ENCODE peak calls at places on chromosomes 7 and 10, in four cellular contexts. M, F, Z and L are unnamed samples.

GRCh38 chr7:119377-120163 is 72.8 kb upstream of the FAM20C start:
- DNase-seq in Z (no peak), M (no peak), F (no peak), L (peak; percentile 85)

GRCh38 chr7:97024209-97025129 is at the start of gene DLX5:
- DNase-seq in F (no peak), Z (peak; percentile 69), M (no peak), L (no peak)

GRCh38 chr7:135747366-135747765 is 1.2 kb downstream of the FAM180A start:
- DNase-seq in Z (no peak), F (no peak), M (no peak), L (no peak)

GRCh38 chr7:2170576-2171521 is 61.9 kb downstream of the MAD1L1 start:
- DNase-seq in M (no peak), F (no peak), Z (no peak), L (no peak)

GRCh38 chr10:113746188-113746950 is 5.1 kb upstream of the PLEKHS1 start:
- DNase-seq in F (no peak), M (no peak), Z (no peak), L (no peak)

GRCh38 chr7:47991741-47992311 is 12.4 kb upstream of the HUS1 start:
- DNase-seq in Z (peak; percentile 29), F (peak; percentile 93), M (peak; percentile 60), L (peak; percentile 95)

GRCh38 chr7:87784424-87784823 is 91.7 kb downstream of the SLC25A40 start:
- DNase-seq in M (no peak), Z (no peak), F (no peak), L (no peak)

GRCh38 chr10:71684356-71685173 is 35.0 kb downstream of the C10orf105 start:
- DNase-seq in F (no peak), Z (no peak), M (no peak), L (no peak)

GRCh38 chr7:18320971-18321567 is 174.5 kb upstream of the HDAC9 start:
- DNase-seq in F (no peak), M (no peak), Z (no peak), L (no peak)

GRCh38 chr10:103545771-103546281 is 52.3 kb downstream of the NEURL1 start:
- DNase-seq in M (peak; percentile 22), Z (no peak), F (peak; percentile 65), L (no peak)

GRCh38 chr7:150370612-150371071 is 2.0 kb downstream of the REPIN1 start:
- DNase-seq in F (peak; percentile 31), Z (no peak), M (no peak), L (no peak)

GRCh38 chr7:6588566-6588965 is 1.3 kb upstream of the INTS15 start:
- DNase-seq in M (no peak), F (no peak), Z (no peak), L (no peak)

GRCh38 chr7:6589151-6589828 is 531 bp upstream of the INTS15 start:
- DNase-seq in Z (no peak), M (no peak), F (no peak), L (no peak)

GRCh38 chr7:6590645-6591110 is 857 bp downstream of the INTS15 start:
- DNase-seq in Z (no peak), F (no peak), M (no peak), L (peak; percentile 42)

GRCh38 chr7:6589829-6590644 is at the start of gene INTS15:
- DNase-seq in M (peak; percentile 68), F (peak; percentile 85), Z (peak; percentile 57), L (peak; percentile 97)
- TF ChIP-seq POLR2A in M (no peak), F (no peak), Z (no peak), L (no peak)

DNA sequence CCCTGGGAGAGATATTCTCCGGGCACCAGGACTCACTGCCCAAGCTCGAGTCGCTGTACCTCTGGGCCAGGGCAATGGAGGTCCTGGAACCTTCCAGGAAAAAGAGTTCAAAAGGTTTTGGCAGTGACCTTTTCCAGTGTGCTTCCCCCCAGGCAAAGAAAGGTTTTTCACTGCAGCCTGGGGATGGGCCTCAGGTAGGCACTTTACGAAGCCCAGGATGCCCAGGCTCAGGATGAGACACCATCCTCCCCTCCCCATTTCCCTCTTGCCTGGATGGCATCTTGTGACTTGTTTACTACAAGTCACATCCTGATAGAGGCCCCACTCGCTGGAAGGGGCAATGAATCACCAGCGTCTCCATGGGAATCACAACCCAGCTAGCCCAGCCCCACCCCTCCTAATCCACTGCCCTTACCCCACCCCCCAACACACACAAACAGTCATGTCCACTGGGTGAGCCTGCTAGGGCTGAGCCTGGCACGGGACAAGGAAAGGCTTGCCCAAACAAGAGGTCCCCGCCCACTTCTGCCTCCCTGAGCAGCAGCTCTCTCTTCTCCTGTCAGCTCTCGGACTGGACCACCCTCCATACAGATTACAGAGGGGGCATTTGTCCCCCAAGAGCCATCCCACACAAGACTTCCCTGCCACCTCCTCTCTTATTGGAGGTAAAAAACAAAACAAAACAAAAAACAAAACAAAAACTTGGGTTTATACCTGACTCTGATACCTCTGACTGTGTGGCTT is 93.9 kb upstream of the SMNDC1 start:
- DNase-seq in Z (peak; percentile 79), F (no peak), M (peak; percentile 80), L (no peak)
- TF ChIP-seq POLR2AphosphoS5 in Z (peak; percentile 47), F (no peak), M (no peak), L (peak; percentile 25)

DNA sequence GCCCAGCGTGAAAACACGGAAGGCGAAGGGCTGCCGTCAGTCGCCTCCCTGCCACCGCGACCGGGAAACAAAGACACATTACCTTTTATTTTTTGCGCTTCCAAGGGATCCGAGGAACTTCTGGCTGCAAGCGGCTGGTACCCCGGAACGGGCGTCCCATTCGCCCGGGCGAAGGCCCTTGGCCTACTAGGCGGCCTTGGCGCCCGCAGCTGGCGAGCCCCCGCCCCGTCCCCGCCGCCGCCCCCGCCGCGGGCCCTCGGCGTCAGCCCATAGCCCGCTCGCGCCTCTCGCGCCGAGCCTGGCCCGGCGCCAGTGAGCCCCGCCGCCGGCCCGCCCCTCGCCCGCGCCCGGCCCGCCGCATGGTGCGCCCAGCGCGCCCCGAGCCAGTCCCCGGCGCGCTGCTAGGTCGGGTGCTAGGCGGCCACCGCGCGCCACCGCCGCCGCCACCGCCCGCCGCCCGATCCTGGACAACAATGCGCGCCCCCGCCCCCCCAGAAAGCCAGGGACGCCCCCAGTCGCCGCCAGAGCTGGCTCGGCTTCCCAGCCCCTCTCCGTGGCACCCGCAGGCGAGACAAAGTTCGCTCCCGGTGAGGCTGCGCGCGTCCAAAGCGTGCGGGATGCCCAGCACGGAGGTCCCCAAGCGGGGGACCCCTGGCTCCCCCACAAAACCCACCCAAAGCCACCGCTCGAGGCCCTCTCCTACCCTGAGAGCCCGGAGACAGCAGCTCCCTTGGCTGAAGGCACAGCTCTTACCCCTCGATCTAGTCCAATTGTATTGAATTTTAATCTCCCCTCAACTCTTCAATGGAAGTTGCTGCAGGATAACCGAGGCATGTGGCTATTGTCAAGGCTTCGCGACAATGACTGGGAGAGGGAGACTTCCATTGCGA is 305.0 kb downstream of the PRPF18 start:
- DNase-seq in M (no peak), F (peak; percentile 77), Z (no peak), L (peak; percentile 91)
- TF ChIP-seq POLR2A in M (no peak), F (no peak), Z (no peak), L (no peak)

DNA sequence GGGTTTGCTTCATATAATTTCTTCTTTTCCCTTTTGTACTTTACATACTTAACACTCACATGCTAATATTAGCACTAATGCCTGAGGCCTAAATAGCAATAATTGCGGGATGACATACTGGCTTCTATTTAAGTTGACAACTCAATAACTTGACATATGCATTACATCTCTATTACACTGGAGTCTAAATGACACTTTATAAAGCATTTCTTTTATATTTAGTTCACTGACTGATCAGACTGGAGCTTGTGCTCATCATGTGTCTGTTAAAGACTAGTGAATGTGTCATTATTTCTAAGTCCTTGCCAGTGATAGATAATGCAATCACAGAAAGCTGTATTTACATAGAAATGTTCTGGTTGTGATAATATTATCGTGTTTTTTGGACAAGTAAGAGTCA is 472.1 kb upstream of the SEMA3A start:
- DNase-seq in Z (no peak), F (no peak), M (no peak), L (no peak)
- TF ChIP-seq POLR2AphosphoS5 in Z (no peak), F (no peak), M (no peak), L (no peak)